ENCODE peak calls at places on chromosome 4, in ten cellular contexts. A is NCI-H1694 treated with DMSO at 0.1 percent for 48 hours; U is effector memory CD8-positive, alpha-beta T cell; N is activated gamma-delta T cell treated with Interleukin-2 at 50 U/mL for 16 hours; K is activated T-cell treated with anti-CD3 and anti-CD28 coated beads, Interleukin-2, amount 50 U/mL, for 24 hours; G is NCI-H1092; J is CD4-positive, alpha-beta T cell; Y is AG04450; R is NCI-H526; Z is posterior vena cava. H is an unnamed sample.

GRCh38 chr4:100060765-100061416 is 110.8 kb upstream of the H2AZ1 start:
- DNase-seq in K (no peak), Z (no peak), U (no peak), G (no peak), N (no peak), R (peak), A (no peak), Y (no peak), J (no peak), H (no peak)

GRCh38 chr4:24655971-24656370 is 71.6 kb upstream of the DHX15 start:
- DNase-seq in K (no peak), J (no peak), A (no peak), R (peak), Z (no peak), G (no peak), U (no peak), Y (no peak), N (no peak), H (no peak)

GRCh38 chr4:110196871-110197420 is 1.5 kb downstream of the ELOVL6 start:
- DNase-seq in G (no peak), U (peak), K (peak), Z (peak), J (peak), Y (no peak), N (peak), R (peak), A (no peak), H (no peak)

GRCh38 chr4:10063544-10064300 is 42.4 kb upstream of the SLC2A9 start:
- DNase-seq in N (no peak), K (no peak), Y (peak), G (peak), R (peak), A (no peak), J (no peak), U (no peak), Z (peak), H (no peak)

GRCh38 chr4:56077676-56078075 is 128.9 kb downstream of the CEP135 start:
- DNase-seq in R (peak), J (no peak), K (no peak), G (no peak), N (no peak), U (no peak), Z (no peak), A (no peak), Y (no peak), H (no peak)

GRCh38 chr4:140014284-140014683 is 139.7 kb downstream of the MAML3 start:
- DNase-seq in A (no peak), K (no peak), N (no peak), G (no peak), J (no peak), Z (no peak), Y (no peak), U (no peak), R (no peak), H (no peak)

GRCh38 chr4:153064571-153064970 is 128.4 kb downstream of the FHDC1 start:
- DNase-seq in U (no peak), K (no peak), Y (no peak), G (no peak), N (no peak), J (no peak), R (peak), A (no peak), Z (no peak), H (no peak)

GRCh38 chr4:74473155-74473811 is 28.3 kb downstream of the AREG start:
- DNase-seq in A (no peak), G (no peak), R (no peak), N (no peak), U (no peak), K (no peak), Z (no peak), J (no peak), Y (peak), H (no peak)

GRCh38 chr4:23877758-23878229 is 12.1 kb downstream of the PPARGC1A start:
- DNase-seq in U (no peak), J (no peak), Y (no peak), Z (no peak), A (no peak), N (no peak), K (no peak), G (no peak), R (no peak), H (no peak)

GRCh38 chr4:140567722-140568121 is 1.0 kb downstream of the UCP1 start:
- DNase-seq in J (no peak), R (peak), A (no peak), Y (no peak), G (no peak), N (no peak), Z (no peak), K (no peak), U (no peak), H (no peak)

GRCh38 chr4:22645481-22646182 is 47.1 kb upstream of the GBA3 start:
- DNase-seq in K (no peak), A (no peak), N (no peak), G (no peak), U (no peak), J (no peak), R (no peak), Z (no peak), Y (no peak), H (no peak)

GRCh38 chr4:140186651-140187315 is 32.8 kb upstream of the MAML3 start:
- DNase-seq in G (no peak), J (no peak), K (no peak), R (no peak), Z (no peak), A (no peak), U (no peak), Y (peak), N (no peak), H (no peak)

GRCh38 chr4:96521046-96521536 is 681.2 kb downstream of the PDHA2 start:
- DNase-seq in U (no peak), G (no peak), K (no peak), R (no peak), N (no peak), Y (no peak), A (no peak), Z (no peak), J (no peak), H (no peak)

GRCh38 chr4:39686997-39687396 is 10.9 kb upstream of the UBE2K start:
- DNase-seq in R (no peak), J (no peak), A (no peak), G (no peak), Z (no peak), N (no peak), Y (no peak), K (no peak), U (no peak), H (no peak)

GRCh38 chr4:115562506-115562905 is 449.1 kb upstream of the NDST4 start:
- DNase-seq in U (no peak), Z (no peak), A (no peak), N (no peak), Y (no peak), R (no peak), K (no peak), G (no peak), J (no peak), H (no peak)

GRCh38 chr4:17336524-17336941 is 175.4 kb downstream of the QDPR start:
- DNase-seq in A (no peak), G (no peak), K (peak), U (peak), R (no peak), Y (no peak), J (peak), N (peak), Z (peak), H (no peak)

GRCh38 chr4:140071806-140072205 is 82.2 kb downstream of the MAML3 start:
- DNase-seq in Y (no peak), A (no peak), G (no peak), Z (no peak), U (peak), R (no peak), J (peak), K (peak), N (peak), H (no peak)

GRCh38 chr4:102564399-102564921 is 63.3 kb downstream of the NFKB1 start:
- DNase-seq in Z (no peak), K (no peak), G (no peak), A (no peak), U (no peak), R (no peak), Y (peak), J (no peak), N (no peak), H (no peak)

GRCh38 chr4:151251922-151252321 is 25.0 kb upstream of the PRSS48 start:
- DNase-seq in G (no peak), U (no peak), J (no peak), N (no peak), K (no peak), R (no peak), Z (no peak), A (no peak), Y (no peak), H (no peak)

GRCh38 chr4:73650255-73650654 is 30.0 kb upstream of the RASSF6 start:
- DNase-seq in A (no peak), R (no peak), N (no peak), Z (no peak), U (no peak), K (no peak), G (no peak), J (no peak), Y (no peak), H (no peak)

GRCh38 chr4:123844374-123844773 is 447.8 kb downstream of the SPRY1 start:
- DNase-seq in J (no peak), U (no peak), K (no peak), N (no peak), G (no peak), A (no peak), R (no peak), Y (no peak), Z (no peak), H (no peak)

GRCh38 chr4:54542540-54543041 is 115.2 kb upstream of the KIT start:
- DNase-seq in N (no peak), K (no peak), G (no peak), A (no peak), R (peak), U (no peak), Y (no peak), J (no peak), Z (no peak), H (no peak)

GRCh38 chr4:150828159-150828558 is 186.9 kb downstream of the LRBA start:
- DNase-seq in N (peak), Z (no peak), Y (no peak), R (no peak), G (no peak), A (no peak), U (peak), K (peak), J (peak), H (no peak)

GRCh38 chr4:163109967-163110366 is 56.7 kb downstream of the NAF1 start:
- DNase-seq in K (no peak), G (no peak), Y (no peak), N (no peak), J (no peak), R (no peak), A (no peak), Z (no peak), U (no peak), H (no peak)

GRCh38 chr4:115315182-115315581 is 201.8 kb upstream of the NDST4 start:
- DNase-seq in Z (no peak), U (no peak), A (no peak), K (no peak), J (no peak), Y (no peak), R (no peak), N (no peak), G (no peak), H (no peak)

GRCh38 chr4:155025762-155026457 is 182.5 kb upstream of the NPY2R start:
- DNase-seq in G (no peak), J (no peak), N (no peak), R (peak), Z (no peak), Y (no peak), U (no peak), K (no peak), A (no peak), H (no peak)

GRCh38 chr4:72909461-72909860 is 160.1 kb downstream of the COX18 start:
- DNase-seq in Z (no peak), U (no peak), Y (no peak), J (no peak), K (no peak), N (no peak), R (peak), A (no peak), G (no peak), H (no peak)

GRCh38 chr4:970046-970745 is 3.2 kb downstream of the DGKQ start:
- DNase-seq in Z (no peak), G (no peak), J (no peak), N (peak), K (no peak), A (no peak), R (no peak), U (peak), Y (no peak), H (no peak)

GRCh38 chr4:123299212-123299651 is 97.4 kb upstream of the SPRY1 start:
- DNase-seq in K (no peak), Z (no peak), R (no peak), N (no peak), J (no peak), A (no peak), U (no peak), Y (peak), G (no peak), H (no peak)

GRCh38 chr4:112270643-112271484 is 14.8 kb downstream of the TIFA start:
- DNase-seq in R (no peak), Y (peak), Z (no peak), A (no peak), U (no peak), J (no peak), N (no peak), G (no peak), K (no peak), H (no peak)

GRCh38 chr4:26912810-26913209 is 52.2 kb downstream of the STIM2 start:
- DNase-seq in Z (no peak), U (peak), N (no peak), A (no peak), G (no peak), K (no peak), R (no peak), J (no peak), Y (no peak), H (no peak)

GRCh38 chr4:104677122-104677521 is 182.4 kb upstream of the CXXC4 start:
- DNase-seq in N (no peak), R (no peak), Z (no peak), A (peak), J (no peak), K (no peak), G (peak), Y (no peak), U (no peak), H (peak)

GRCh38 chr4:70688795-70689231 is 481 bp downstream of the UTP3 start:
- DNase-seq in A (no peak), R (no peak), Z (no peak), K (no peak), J (no peak), Y (no peak), G (no peak), N (peak), U (no peak), H (no peak)

GRCh38 chr4:80206111-80206510 is 8.8 kb downstream of the PRDM8 start:
- DNase-seq in Y (no peak), J (no peak), G (no peak), R (no peak), U (no peak), N (no peak), K (no peak), A (no peak), Z (no peak), H (no peak)

GRCh38 chr4:26839534-26839951 is 21.1 kb upstream of the STIM2 start:
- DNase-seq in R (no peak), A (peak), Y (no peak), Z (no peak), J (no peak), G (no peak), N (no peak), U (no peak), K (no peak), H (peak)

H was measured in NCI-H2171.